ENCODE peak calls at places on chromosomes 1 and 21, in five cellular contexts. Z is transverse colon, X is vagina, A is upper lobe of left lung, G is breast epithelium. K is an unnamed sample.

GRCh38 chr1:84603223-84603622 is 29.0 kb upstream of the CTBS start:
- DNase-seq in G (no peak), A (no peak), Z (no peak), X (no peak), K (no peak)

GRCh38 chr21:42233067-42233981 is 14.4 kb downstream of the ABCG1 start:
- DNase-seq in Z (peak; percentile 77), A (no peak), G (peak; percentile 71), X (peak; percentile 95), K (peak; percentile 69)

GRCh38 chr1:24373044-24373443 is 40.5 kb downstream of the STPG1 start:
- DNase-seq in X (no peak), Z (no peak), G (no peak), A (no peak), K (no peak)

GRCh38 chr1:213714645-213715044 is 273.1 kb upstream of the PROX1 start:
- DNase-seq in G (no peak), A (no peak), Z (no peak), X (no peak), K (no peak)

GRCh38 chr1:36134805-36135339 is 9.8 kb upstream of the COL8A2 start:
- DNase-seq in G (peak; percentile 45), Z (peak; percentile 45), X (no peak), A (no peak), K (no peak)

GRCh38 chr1:30790850-30791778 is 33.5 kb upstream of the LAPTM5 start:
- DNase-seq in X (no peak), G (no peak), Z (no peak), A (no peak), K (no peak)

GRCh38 chr1:207959995-207960745 is 49.2 kb upstream of the CD34 start:
- DNase-seq in X (no peak), G (no peak), Z (no peak), A (no peak), K (no peak)

GRCh38 chr1:152034654-152035405 is 2.0 kb downstream of the S100A11 start:
- DNase-seq in Z (peak; percentile 72), G (no peak), A (no peak), X (no peak), K (peak; percentile 80)

GRCh38 chr1:67001682-67002425 is 52.1 kb downstream of the SLC35D1 start:
- DNase-seq in X (no peak), G (no peak), Z (no peak), A (no peak), K (no peak)

GRCh38 chr1:3186526-3186921 is 117.5 kb downstream of the PRDM16 start:
- DNase-seq in A (peak; percentile 80), X (no peak), Z (peak; percentile 53), G (peak; percentile 72), K (peak; percentile 74)
- TF ChIP-seq POLR2AphosphoS5 in A (no peak), X (peak; percentile 60), Z (no peak), G (no peak), K (peak; percentile 67)

GRCh38 chr1:52709016-52709415 is 10.9 kb upstream of the COA7 start:
- DNase-seq in Z (no peak), X (no peak), A (no peak), G (no peak), K (no peak)
- H3K27ac ChIP-seq in Z (peak overlapping the region; percentile 67), X (no peak overlapping the region), A (no peak overlapping the region), G (no peak overlapping the region), K (no peak overlapping the region)

GRCh38 chr1:27884182-27884954 is 12.0 kb downstream of the THEMIS2 start:
- DNase-seq in Z (no peak), X (no peak), A (no peak), G (no peak), K (no peak)
- TF ChIP-seq POLR2A in Z (no peak), X (no peak), A (no peak), G (no peak), K (no peak)

DNA sequence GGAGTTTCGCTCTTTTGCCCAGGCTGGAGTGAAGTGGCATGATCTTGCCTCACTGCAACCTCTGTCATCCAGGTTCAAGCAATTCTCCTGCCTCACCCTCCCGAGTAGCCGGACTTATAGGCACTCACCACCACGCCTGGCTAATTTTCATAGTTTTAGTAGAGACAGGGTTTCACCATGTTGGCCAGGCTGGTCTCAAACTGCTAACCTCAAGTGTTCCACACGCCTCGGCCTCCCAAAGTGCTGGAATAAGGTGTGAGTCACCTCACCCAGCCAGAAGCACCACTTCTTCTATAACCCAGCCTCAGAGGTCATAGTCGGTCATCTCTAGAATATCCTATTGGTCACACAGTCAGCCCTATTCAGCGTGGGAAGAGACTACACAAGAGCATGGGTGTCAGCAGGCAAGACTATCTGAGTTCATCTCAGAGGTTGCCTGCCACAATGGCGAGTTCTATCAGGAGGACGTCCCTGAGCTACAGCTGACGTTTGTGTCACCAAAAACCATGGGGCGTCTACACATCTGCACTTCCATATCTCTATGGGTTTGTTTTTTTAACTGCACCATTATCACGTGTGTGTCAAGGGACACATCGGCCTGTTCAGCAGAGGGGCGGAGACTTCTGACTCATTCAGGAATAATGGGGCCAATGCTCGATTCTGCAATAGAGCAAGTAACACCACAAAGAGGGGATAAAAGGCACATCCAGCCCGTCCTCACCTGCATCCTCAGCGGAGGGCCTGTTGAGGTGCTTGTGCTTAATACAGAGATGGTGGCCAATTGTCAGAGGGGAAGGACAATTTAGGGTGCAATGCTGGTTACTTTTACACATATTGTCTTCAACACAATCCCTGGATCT is 256.3 kb upstream of the IRF2BP2 start:
- DNase-seq in X (peak; percentile 93), G (peak; percentile 44), Z (peak; percentile 58), A (no peak), K (no peak)
- TF ChIP-seq POLR2AphosphoS5 in X (no peak), G (peak; percentile 42), Z (peak; percentile 15), A (peak; percentile 25), K (no peak)

DNA sequence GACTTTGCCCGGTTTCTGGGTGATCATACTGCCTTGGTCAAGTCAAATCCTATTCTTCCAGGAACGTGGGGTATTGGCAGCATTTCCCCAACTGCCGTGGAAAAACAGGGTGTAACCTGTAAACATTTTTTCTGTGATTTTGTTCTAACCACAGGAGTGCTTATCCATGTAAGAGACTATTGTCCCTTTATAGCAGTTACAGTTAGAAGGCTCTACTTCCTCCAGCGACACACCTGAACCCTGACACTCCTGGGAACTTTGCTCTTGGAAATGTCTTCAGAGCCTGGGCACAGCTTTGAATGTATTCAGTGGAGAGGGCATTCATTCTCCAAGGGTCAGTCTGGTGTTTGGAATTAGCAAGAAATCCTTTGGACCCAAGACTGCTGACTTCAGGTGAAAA is 26.4 kb upstream of the ARHGEF10L start:
- DNase-seq in Z (peak; percentile 76), X (no peak), A (no peak), G (no peak), K (no peak)
- H3K27ac ChIP-seq in Z (peak overlapping the region; percentile 85), X (no peak overlapping the region), A (no peak overlapping the region), G (no peak overlapping the region), K (no peak overlapping the region)